ENCODE peak calls at places on chromosomes 11 and 22, in eight cellular contexts. One of them, this sample, is unnamed.

GRCh38 chr11:120031612-120032600 is 106.0 kb downstream of the TRIM29 start:
- DNase-seq in MCF 10A: no peak
- DNase-seq in coronary artery: peak
- DNase-seq in fibroblast of lung: no peak
- DNase-seq in mammary epithelial cell: no peak
- DNase-seq in neural progenitor cell: no peak
- DNase-seq in AG10803: no peak
- DNase-seq in left ventricle myocardium inferior: no peak
- DNase-seq in this sample: no peak

GRCh38 chr11:111101836-111102235 is 143.7 kb upstream of the POU2AF2 start:
- DNase-seq in mammary epithelial cell: no peak
- DNase-seq in AG10803: no peak
- DNase-seq in fibroblast of lung: no peak
- DNase-seq in coronary artery: no peak
- DNase-seq in MCF 10A: no peak
- DNase-seq in neural progenitor cell: no peak
- DNase-seq in left ventricle myocardium inferior: no peak
- DNase-seq in this sample: no peak

GRCh38 chr11:72225411-72225951 is 914 bp downstream of the INPPL1 start:
- DNase-seq in neural progenitor cell: peak
- DNase-seq in MCF 10A: no peak
- DNase-seq in mammary epithelial cell: peak
- DNase-seq in left ventricle myocardium inferior: no peak
- DNase-seq in fibroblast of lung: no peak
- DNase-seq in AG10803: no peak
- DNase-seq in coronary artery: no peak
- DNase-seq in this sample: peak

GRCh38 chr11:1194231-1194976 is 28.5 kb upstream of the MUC5B start:
- DNase-seq in fibroblast of lung: no peak
- DNase-seq in MCF 10A: no peak
- DNase-seq in AG10803: no peak
- DNase-seq in mammary epithelial cell: no peak
- DNase-seq in neural progenitor cell: no peak
- DNase-seq in coronary artery: peak
- DNase-seq in left ventricle myocardium inferior: peak
- DNase-seq in this sample: peak

GRCh38 chr11:71240865-71241691 is 11.3 kb downstream of the SHANK2 start:
- DNase-seq in mammary epithelial cell: peak
- DNase-seq in left ventricle myocardium inferior: no peak
- DNase-seq in coronary artery: peak
- DNase-seq in AG10803: peak
- DNase-seq in fibroblast of lung: peak
- DNase-seq in MCF 10A: peak
- DNase-seq in neural progenitor cell: peak
- DNase-seq in this sample: no peak

GRCh38 chr11:910044-910588 is 494 bp downstream of the CHID1 start:
- DNase-seq in neural progenitor cell: no peak
- DNase-seq in AG10803: no peak
- DNase-seq in MCF 10A: no peak
- DNase-seq in left ventricle myocardium inferior: no peak
- DNase-seq in fibroblast of lung: peak
- DNase-seq in coronary artery: no peak
- DNase-seq in mammary epithelial cell: no peak
- DNase-seq in this sample: no peak

GRCh38 chr22:24975813-24976341 is 23.4 kb downstream of the KIAA1671 start:
- DNase-seq in MCF 10A: peak
- DNase-seq in coronary artery: peak
- DNase-seq in fibroblast of lung: peak
- DNase-seq in left ventricle myocardium inferior: peak
- DNase-seq in AG10803: no peak
- DNase-seq in mammary epithelial cell: no peak
- DNase-seq in neural progenitor cell: peak
- DNase-seq in this sample: no peak

GRCh38 chr11:37788141-37788877 is 1190.3 kb upstream of the RAG2 start:
- DNase-seq in MCF 10A: peak
- DNase-seq in fibroblast of lung: peak
- DNase-seq in coronary artery: no peak
- DNase-seq in AG10803: peak
- DNase-seq in neural progenitor cell: no peak
- DNase-seq in mammary epithelial cell: peak
- DNase-seq in left ventricle myocardium inferior: no peak
- DNase-seq in this sample: no peak

GRCh38 chr11:102518296-102519094 is 12.1 kb downstream of the MMP7 start:
- DNase-seq in MCF 10A: no peak
- DNase-seq in coronary artery: no peak
- DNase-seq in AG10803: peak
- DNase-seq in mammary epithelial cell: peak
- DNase-seq in fibroblast of lung: peak
- DNase-seq in left ventricle myocardium inferior: no peak
- DNase-seq in neural progenitor cell: peak
- DNase-seq in this sample: no peak

GRCh38 chr11:113728814-113729213 is 22.7 kb upstream of the TMPRSS5 start:
- DNase-seq in neural progenitor cell: no peak
- DNase-seq in AG10803: no peak
- DNase-seq in left ventricle myocardium inferior: no peak
- DNase-seq in fibroblast of lung: no peak
- DNase-seq in mammary epithelial cell: no peak
- DNase-seq in MCF 10A: no peak
- DNase-seq in coronary artery: no peak
- DNase-seq in this sample: no peak

GRCh38 chr11:114705280-114706024 is 27.1 kb downstream of the NXPE2 start:
- DNase-seq in MCF 10A: no peak
- DNase-seq in mammary epithelial cell: no peak
- DNase-seq in fibroblast of lung: no peak
- DNase-seq in coronary artery: no peak
- DNase-seq in neural progenitor cell: no peak
- DNase-seq in left ventricle myocardium inferior: peak
- DNase-seq in AG10803: no peak
- DNase-seq in this sample: no peak

DNA sequence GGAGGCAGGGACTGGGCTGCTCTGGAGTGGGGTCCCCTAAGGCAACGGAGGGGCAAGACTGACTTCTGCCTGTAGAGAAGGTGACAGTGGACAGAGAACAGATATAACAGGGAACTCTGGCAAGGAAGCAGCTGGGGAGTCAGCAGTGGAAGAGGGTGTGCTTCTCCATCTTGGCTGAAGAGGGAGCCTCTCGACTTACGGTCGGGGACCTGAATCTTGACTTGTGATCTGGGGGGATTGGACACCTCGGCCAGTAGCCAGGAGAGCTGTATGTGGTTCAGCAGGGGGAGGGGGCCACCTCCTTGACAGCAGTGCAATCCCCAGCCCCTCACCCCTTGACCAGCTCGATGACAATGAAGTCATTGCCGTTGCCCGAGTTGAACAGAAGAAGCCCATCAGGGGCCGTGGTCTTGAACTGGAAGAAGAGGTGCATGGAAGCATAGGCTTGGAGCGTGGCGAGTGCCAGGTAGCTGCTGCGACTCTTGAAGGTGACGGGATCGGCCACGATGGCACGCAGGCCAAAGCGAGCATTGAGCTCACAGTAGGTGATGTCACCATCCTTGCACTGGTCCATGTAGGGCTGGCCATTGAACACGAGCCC is 60.0 kb downstream of the SLC22A12 start:
- DNase-seq in mammary epithelial cell: no peak
- DNase-seq in neural progenitor cell: peak
- DNase-seq in left ventricle myocardium inferior: no peak
- DNase-seq in AG10803: peak
- DNase-seq in MCF 10A: peak
- DNase-seq in coronary artery: no peak
- DNase-seq in fibroblast of lung: peak
- DNase-seq in this sample: no peak
- TF ChIP-seq CTCF in mammary epithelial cell: peak
- TF ChIP-seq CTCF in neural progenitor cell: peak
- TF ChIP-seq CTCF in left ventricle myocardium inferior: peak
- TF ChIP-seq CTCF in AG10803: peak
- TF ChIP-seq CTCF in MCF 10A: peak
- TF ChIP-seq CTCF in coronary artery: no peak
- TF ChIP-seq CTCF in fibroblast of lung: peak
- TF ChIP-seq CTCF in this sample: peak

DNA sequence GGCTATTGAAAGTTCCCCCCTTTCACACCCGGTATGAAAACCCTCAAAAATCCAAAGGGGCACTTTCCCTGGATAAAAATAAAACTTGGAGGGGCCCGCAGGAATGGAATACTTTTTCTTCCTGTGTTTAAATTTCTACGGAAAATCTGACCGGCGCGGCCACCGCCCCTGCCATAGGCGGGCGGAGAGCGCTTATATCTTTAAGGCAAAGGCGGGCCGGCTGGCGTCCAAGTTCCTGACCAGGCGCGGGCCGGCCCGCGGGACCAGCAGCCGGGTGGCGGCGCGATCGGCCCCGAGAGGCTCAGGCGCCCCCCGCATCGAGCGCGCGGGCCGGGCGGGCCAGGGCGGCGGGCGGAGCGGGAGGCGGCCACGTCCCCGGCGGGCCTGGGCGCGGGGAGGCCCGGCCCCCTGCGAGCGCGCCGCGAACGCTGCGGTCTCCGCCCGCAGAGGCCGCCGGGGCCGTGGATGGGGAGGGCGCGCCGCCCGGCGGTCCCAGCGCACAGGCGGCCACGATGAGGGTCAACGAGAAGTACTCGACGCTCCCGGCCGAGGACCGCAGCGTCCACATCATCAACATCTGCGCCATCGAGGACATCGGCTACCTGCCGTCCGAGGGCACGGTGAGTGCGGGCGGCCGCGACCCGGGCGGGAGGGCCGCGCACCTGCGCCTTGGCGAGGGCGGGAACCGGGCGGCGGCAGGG is at the start of gene ANO1:
- DNase-seq in mammary epithelial cell: no peak
- DNase-seq in AG10803: no peak
- DNase-seq in left ventricle myocardium inferior: peak
- DNase-seq in fibroblast of lung: peak
- DNase-seq in coronary artery: no peak
- DNase-seq in neural progenitor cell: peak
- DNase-seq in MCF 10A: no peak
- DNase-seq in this sample: no peak
- TF ChIP-seq CTCF in mammary epithelial cell: no peak
- TF ChIP-seq CTCF in AG10803: no peak
- TF ChIP-seq CTCF in left ventricle myocardium inferior: peak
- TF ChIP-seq CTCF in fibroblast of lung: no peak
- TF ChIP-seq CTCF in coronary artery: no peak
- TF ChIP-seq CTCF in neural progenitor cell: no peak
- TF ChIP-seq CTCF in MCF 10A: no peak
- TF ChIP-seq CTCF in this sample: no peak

GRCh38 chr22:17133137-17133536 is 12.0 kb upstream of the TMEM121B start:
- DNase-seq in coronary artery: no peak
- DNase-seq in fibroblast of lung: no peak
- DNase-seq in mammary epithelial cell: no peak
- DNase-seq in left ventricle myocardium inferior: no peak
- DNase-seq in MCF 10A: no peak
- DNase-seq in neural progenitor cell: no peak
- DNase-seq in AG10803: no peak
- DNase-seq in this sample: no peak

GRCh38 chr22:17132112-17132511 is 11.0 kb upstream of the TMEM121B start:
- DNase-seq in AG10803: no peak
- DNase-seq in MCF 10A: no peak
- DNase-seq in mammary epithelial cell: no peak
- DNase-seq in neural progenitor cell: no peak
- DNase-seq in fibroblast of lung: no peak
- DNase-seq in left ventricle myocardium inferior: peak
- DNase-seq in coronary artery: no peak
- DNase-seq in this sample: no peak

GRCh38 chr22:17135153-17135760 is 14.1 kb upstream of the TMEM121B start:
- DNase-seq in MCF 10A: no peak
- DNase-seq in neural progenitor cell: no peak
- DNase-seq in coronary artery: no peak
- DNase-seq in fibroblast of lung: no peak
- DNase-seq in left ventricle myocardium inferior: no peak
- DNase-seq in AG10803: no peak
- DNase-seq in mammary epithelial cell: no peak
- DNase-seq in this sample: no peak

GRCh38 chr22:17130199-17130598 is 9.0 kb upstream of the TMEM121B start:
- DNase-seq in MCF 10A: no peak
- DNase-seq in coronary artery: no peak
- DNase-seq in AG10803: peak
- DNase-seq in mammary epithelial cell: no peak
- DNase-seq in left ventricle myocardium inferior: no peak
- DNase-seq in fibroblast of lung: peak
- DNase-seq in neural progenitor cell: no peak
- DNase-seq in this sample: no peak

DNA sequence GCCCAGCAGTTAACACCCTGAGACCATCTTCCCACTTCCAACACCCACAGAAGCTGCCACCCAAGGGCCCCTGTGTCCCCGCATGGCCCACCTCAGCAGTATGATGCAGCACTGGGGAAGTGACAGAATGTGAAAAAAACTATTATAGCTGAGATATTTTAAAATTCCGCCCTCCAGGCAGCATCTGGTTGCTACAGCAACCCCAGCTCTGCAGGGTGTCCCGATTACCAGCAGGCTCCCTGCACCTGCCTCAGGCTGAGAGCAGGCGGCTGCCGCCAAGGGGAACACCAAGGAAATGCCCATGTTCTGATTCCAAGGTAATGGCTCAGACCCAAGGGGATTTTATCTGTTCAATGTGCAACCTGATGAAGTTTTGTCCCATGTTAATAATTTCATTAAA is 10.5 kb upstream of the TMEM121B start:
- DNase-seq in coronary artery: no peak
- DNase-seq in AG10803: no peak
- DNase-seq in MCF 10A: no peak
- DNase-seq in neural progenitor cell: peak
- DNase-seq in fibroblast of lung: no peak
- DNase-seq in mammary epithelial cell: no peak
- DNase-seq in left ventricle myocardium inferior: no peak
- DNase-seq in this sample: no peak
- TF ChIP-seq CTCF in coronary artery: no peak
- TF ChIP-seq CTCF in AG10803: no peak
- TF ChIP-seq CTCF in MCF 10A: no peak
- TF ChIP-seq CTCF in neural progenitor cell: peak
- TF ChIP-seq CTCF in fibroblast of lung: no peak
- TF ChIP-seq CTCF in mammary epithelial cell: no peak
- TF ChIP-seq CTCF in left ventricle myocardium inferior: peak
- TF ChIP-seq CTCF in this sample: no peak

GRCh38 chr11:67398661-67399563 is 2.7 kb downstream of the PPP1CA start:
- DNase-seq in coronary artery: no peak
- DNase-seq in mammary epithelial cell: no peak
- DNase-seq in left ventricle myocardium inferior: no peak
- DNase-seq in MCF 10A: no peak
- DNase-seq in fibroblast of lung: no peak
- DNase-seq in neural progenitor cell: no peak
- DNase-seq in AG10803: no peak
- DNase-seq in this sample: no peak

GRCh38 chr11:67400251-67400941 is 1.3 kb downstream of the PPP1CA start:
- DNase-seq in coronary artery: no peak
- DNase-seq in fibroblast of lung: no peak
- DNase-seq in neural progenitor cell: no peak
- DNase-seq in MCF 10A: no peak
- DNase-seq in AG10803: no peak
- DNase-seq in mammary epithelial cell: no peak
- DNase-seq in left ventricle myocardium inferior: no peak
- DNase-seq in this sample: no peak

GRCh38 chr11:67404515-67405195 is 772 bp downstream of the TBC1D10C start:
- DNase-seq in coronary artery: no peak
- DNase-seq in fibroblast of lung: no peak
- DNase-seq in MCF 10A: no peak
- DNase-seq in neural progenitor cell: no peak
- DNase-seq in AG10803: no peak
- DNase-seq in mammary epithelial cell: no peak
- DNase-seq in left ventricle myocardium inferior: no peak
- DNase-seq in this sample: no peak

GRCh38 chr11:67400942-67401494 is 640 bp downstream of the PPP1CA start:
- DNase-seq in coronary artery: no peak
- DNase-seq in fibroblast of lung: no peak
- DNase-seq in AG10803: no peak
- DNase-seq in mammary epithelial cell: no peak
- DNase-seq in MCF 10A: no peak
- DNase-seq in neural progenitor cell: no peak
- DNase-seq in left ventricle myocardium inferior: no peak
- DNase-seq in this sample: no peak

GRCh38 chr11:67401495-67402191 is at the start of gene PPP1CA:
- DNase-seq in fibroblast of lung: peak
- DNase-seq in mammary epithelial cell: peak
- DNase-seq in AG10803: peak
- DNase-seq in left ventricle myocardium inferior: peak
- DNase-seq in coronary artery: peak
- DNase-seq in MCF 10A: peak
- DNase-seq in neural progenitor cell: peak
- DNase-seq in this sample: peak
- TF ChIP-seq CTCF in fibroblast of lung: no peak
- TF ChIP-seq CTCF in mammary epithelial cell: peak
- TF ChIP-seq CTCF in AG10803: no peak
- TF ChIP-seq CTCF in left ventricle myocardium inferior: peak
- TF ChIP-seq CTCF in coronary artery: peak
- TF ChIP-seq CTCF in MCF 10A: peak
- TF ChIP-seq CTCF in neural progenitor cell: peak
- TF ChIP-seq CTCF in this sample: peak